ENCODE peak calls at places on chromosome 12, in nine cellular contexts. Z is A549; J is T follicular helper cell; O is NCI-H1694 treated with DMSO at 0.1 percent for 48 hours; V is activated CD4-positive, CD25-positive, alpha-beta regulatory T cell; C is NCI-H2029; G is T-helper 9 cell; M is upper lobe of right lung; Y is SHP77. S is an unnamed sample.

GRCh38 chr12:89657090-89657489 is 51.5 kb downstream of the ATP2B1 start:
- DNase-seq in M (no peak), J (no peak), C (no peak), V (no peak), G (no peak), Y (no peak), Z (no peak), O (no peak), S (no peak)

GRCh38 chr12:101850199-101850598 is 19.4 kb upstream of the GNPTAB start:
- DNase-seq in Z (no peak), V (no peak), C (no peak), O (no peak), J (no peak), M (no peak), G (no peak), Y (no peak), S (no peak)

GRCh38 chr12:26275313-26276257 is 80.2 kb downstream of the SSPN start:
- DNase-seq in C (no peak), V (no peak), O (no peak), J (no peak), Y (no peak), G (no peak), Z (no peak), M (no peak), S (no peak)

GRCh38 chr12:64006211-64006610 is 161.7 kb downstream of the SRGAP1 start:
- DNase-seq in Z (no peak), C (no peak), Y (no peak), O (no peak), V (no peak), M (no peak), G (no peak), J (no peak), S (no peak)

GRCh38 chr12:71439613-71440392 is at the start of gene LGR5:
- DNase-seq in Y (peak), M (peak), C (no peak), Z (no peak), O (no peak), V (no peak), J (no peak), G (no peak), S (no peak)

GRCh38 chr12:95723693-95724384 is 66.7 kb downstream of the NTN4 start:
- DNase-seq in O (no peak), J (no peak), G (no peak), Z (no peak), V (no peak), M (no peak), C (no peak), Y (no peak), S (no peak)

GRCh38 chr12:1588574-1588944 is 5.8 kb downstream of the FBXL14 start:
- DNase-seq in Y (no peak), J (no peak), V (no peak), C (no peak), Z (no peak), M (no peak), O (no peak), G (no peak), S (no peak)

GRCh38 chr12:32437095-32437515 is 37.7 kb downstream of the FGD4 start:
- DNase-seq in Y (no peak), G (no peak), J (no peak), M (no peak), C (no peak), O (no peak), Z (peak), V (no peak), S (peak)

GRCh38 chr12:123519151-123520001 is 14.1 kb downstream of the RILPL1 start:
- DNase-seq in M (peak), V (no peak), O (no peak), Y (no peak), G (no peak), C (no peak), J (no peak), Z (peak), S (no peak)

GRCh38 chr12:45439039-45439438 is 223.1 kb downstream of the ANO6 start:
- DNase-seq in J (no peak), C (no peak), O (no peak), G (no peak), M (no peak), V (no peak), Y (no peak), Z (no peak), S (no peak)

GRCh38 chr12:570237-570925 is 92.9 kb downstream of the NINJ2 start:
- DNase-seq in M (peak), G (no peak), Z (peak), V (no peak), C (no peak), J (no peak), O (no peak), Y (no peak), S (peak)

S was measured in SW 1271.